ENCODE peak calls at places on chromosome 13, in eight cellular contexts. One of them, this sample, is unnamed.
A peak's percentile ranks its signal among the peaks of the same experiment; 100 is the strongest.

GRCh38 chr13:78608705-78609463 is 5.5 kb upstream of the POU4F1 start:
- DNase-seq in foreskin keratinocyte: no peak
- DNase-seq in effector memory CD4-positive, alpha-beta T cell: no peak
- DNase-seq in CD4-positive, CD25-positive, alpha-beta regulatory T cell: no peak
- DNase-seq in A549: no peak
- DNase-seq in SK-N-MC: no peak
- DNase-seq in breast epithelium: no peak
- DNase-seq in adrenal gland: no peak
- DNase-seq in this sample: no peak

GRCh38 chr13:112974676-112975075 is 5.7 kb downstream of the MCF2L start:
- DNase-seq in effector memory CD4-positive, alpha-beta T cell: no peak
- DNase-seq in foreskin keratinocyte: no peak
- DNase-seq in A549: no peak
- DNase-seq in SK-N-MC: no peak
- DNase-seq in CD4-positive, CD25-positive, alpha-beta regulatory T cell: no peak
- DNase-seq in breast epithelium: no peak
- DNase-seq in adrenal gland: no peak
- DNase-seq in this sample: no peak

GRCh38 chr13:44726214-44726613 is 150.1 kb upstream of the TSC22D1 start:
- DNase-seq in SK-N-MC: no peak
- DNase-seq in breast epithelium: no peak
- DNase-seq in adrenal gland: no peak
- DNase-seq in CD4-positive, CD25-positive, alpha-beta regulatory T cell: no peak
- DNase-seq in foreskin keratinocyte: peak; percentile 87
- DNase-seq in A549: no peak
- DNase-seq in effector memory CD4-positive, alpha-beta T cell: no peak
- DNase-seq in this sample: no peak

GRCh38 chr13:30333601-30334000 is 26.2 kb upstream of the KATNAL1 start:
- DNase-seq in foreskin keratinocyte: no peak
- DNase-seq in CD4-positive, CD25-positive, alpha-beta regulatory T cell: no peak
- DNase-seq in adrenal gland: no peak
- DNase-seq in SK-N-MC: no peak
- DNase-seq in effector memory CD4-positive, alpha-beta T cell: no peak
- DNase-seq in breast epithelium: no peak
- DNase-seq in A549: no peak
- DNase-seq in this sample: no peak

GRCh38 chr13:42211704-42212103 is 60.2 kb upstream of the AKAP11 start:
- DNase-seq in foreskin keratinocyte: peak; percentile 64
- DNase-seq in CD4-positive, CD25-positive, alpha-beta regulatory T cell: no peak
- DNase-seq in SK-N-MC: no peak
- DNase-seq in breast epithelium: no peak
- DNase-seq in A549: no peak
- DNase-seq in effector memory CD4-positive, alpha-beta T cell: no peak
- DNase-seq in adrenal gland: no peak
- DNase-seq in this sample: peak; percentile 48

GRCh38 chr13:55727683-55728082 is 1413.0 kb upstream of the PRR20A start:
- DNase-seq in foreskin keratinocyte: no peak
- DNase-seq in SK-N-MC: no peak
- DNase-seq in adrenal gland: no peak
- DNase-seq in effector memory CD4-positive, alpha-beta T cell: no peak
- DNase-seq in A549: no peak
- DNase-seq in CD4-positive, CD25-positive, alpha-beta regulatory T cell: no peak
- DNase-seq in breast epithelium: no peak
- DNase-seq in this sample: no peak

GRCh38 chr13:98977568-98978270 is at the start of gene DOCK9:
- DNase-seq in SK-N-MC: no peak
- DNase-seq in breast epithelium: no peak
- DNase-seq in A549: no peak
- DNase-seq in CD4-positive, CD25-positive, alpha-beta regulatory T cell: no peak
- DNase-seq in adrenal gland: peak; percentile 61
- DNase-seq in effector memory CD4-positive, alpha-beta T cell: no peak
- DNase-seq in foreskin keratinocyte: no peak
- DNase-seq in this sample: no peak

GRCh38 chr13:113850722-113851479 is 13.0 kb downstream of the GAS6 start:
- DNase-seq in A549: no peak
- DNase-seq in adrenal gland: no peak
- DNase-seq in foreskin keratinocyte: no peak
- DNase-seq in SK-N-MC: no peak
- DNase-seq in breast epithelium: no peak
- DNase-seq in effector memory CD4-positive, alpha-beta T cell: no peak
- DNase-seq in CD4-positive, CD25-positive, alpha-beta regulatory T cell: no peak
- DNase-seq in this sample: no peak

GRCh38 chr13:96958286-96958891 is 35.9 kb downstream of the OXGR1 start:
- DNase-seq in SK-N-MC: peak; percentile 3
- DNase-seq in foreskin keratinocyte: peak; percentile 15
- DNase-seq in effector memory CD4-positive, alpha-beta T cell: no peak
- DNase-seq in A549: no peak
- DNase-seq in CD4-positive, CD25-positive, alpha-beta regulatory T cell: no peak
- DNase-seq in breast epithelium: no peak
- DNase-seq in adrenal gland: no peak
- DNase-seq in this sample: no peak

GRCh38 chr13:98252931-98253470 is 75.9 kb upstream of the RNF113B start:
- DNase-seq in adrenal gland: peak; percentile 77
- DNase-seq in effector memory CD4-positive, alpha-beta T cell: no peak
- DNase-seq in SK-N-MC: no peak
- DNase-seq in foreskin keratinocyte: peak; percentile 28
- DNase-seq in A549: no peak
- DNase-seq in breast epithelium: no peak
- DNase-seq in CD4-positive, CD25-positive, alpha-beta regulatory T cell: no peak
- DNase-seq in this sample: no peak

GRCh38 chr13:93328943-93329342 is 102.3 kb downstream of the GPC6 start:
- DNase-seq in effector memory CD4-positive, alpha-beta T cell: no peak
- DNase-seq in foreskin keratinocyte: no peak
- DNase-seq in CD4-positive, CD25-positive, alpha-beta regulatory T cell: no peak
- DNase-seq in SK-N-MC: no peak
- DNase-seq in breast epithelium: no peak
- DNase-seq in A549: no peak
- DNase-seq in adrenal gland: no peak
- DNase-seq in this sample: no peak

GRCh38 chr13:31122544-31123260 is 39.0 kb downstream of the HSPH1 start:
- DNase-seq in SK-N-MC: no peak
- DNase-seq in foreskin keratinocyte: no peak
- DNase-seq in adrenal gland: no peak
- DNase-seq in effector memory CD4-positive, alpha-beta T cell: no peak
- DNase-seq in CD4-positive, CD25-positive, alpha-beta regulatory T cell: no peak
- DNase-seq in breast epithelium: no peak
- DNase-seq in A549: no peak
- DNase-seq in this sample: no peak

GRCh38 chr13:42215578-42216421 is 56.2 kb upstream of the AKAP11 start:
- DNase-seq in foreskin keratinocyte: peak; percentile 30
- DNase-seq in breast epithelium: no peak
- DNase-seq in CD4-positive, CD25-positive, alpha-beta regulatory T cell: no peak
- DNase-seq in SK-N-MC: no peak
- DNase-seq in adrenal gland: peak; percentile 72
- DNase-seq in A549: no peak
- DNase-seq in effector memory CD4-positive, alpha-beta T cell: no peak
- DNase-seq in this sample: no peak

GRCh38 chr13:44106231-44107152 is 226.8 kb downstream of the LACC1 start:
- DNase-seq in adrenal gland: no peak
- DNase-seq in SK-N-MC: no peak
- DNase-seq in effector memory CD4-positive, alpha-beta T cell: no peak
- DNase-seq in CD4-positive, CD25-positive, alpha-beta regulatory T cell: no peak
- DNase-seq in breast epithelium: no peak
- DNase-seq in A549: no peak
- DNase-seq in foreskin keratinocyte: no peak
- DNase-seq in this sample: no peak

GRCh38 chr13:113786262-113786841 is 27.3 kb downstream of the TMEM255B start:
- DNase-seq in adrenal gland: no peak
- DNase-seq in foreskin keratinocyte: peak; percentile 39
- DNase-seq in SK-N-MC: no peak
- DNase-seq in CD4-positive, CD25-positive, alpha-beta regulatory T cell: no peak
- DNase-seq in A549: no peak
- DNase-seq in breast epithelium: no peak
- DNase-seq in effector memory CD4-positive, alpha-beta T cell: no peak
- DNase-seq in this sample: no peak

GRCh38 chr13:101985321-101985720 is 416.5 kb downstream of the FGF14 start:
- DNase-seq in CD4-positive, CD25-positive, alpha-beta regulatory T cell: no peak
- DNase-seq in adrenal gland: no peak
- DNase-seq in SK-N-MC: no peak
- DNase-seq in A549: no peak
- DNase-seq in effector memory CD4-positive, alpha-beta T cell: no peak
- DNase-seq in breast epithelium: no peak
- DNase-seq in foreskin keratinocyte: peak; percentile 44
- DNase-seq in this sample: no peak

GRCh38 chr13:112057434-112057735 is 9.6 kb upstream of the SOX1 start:
- DNase-seq in foreskin keratinocyte: no peak
- DNase-seq in SK-N-MC: no peak
- DNase-seq in breast epithelium: no peak
- DNase-seq in CD4-positive, CD25-positive, alpha-beta regulatory T cell: no peak
- DNase-seq in effector memory CD4-positive, alpha-beta T cell: no peak
- DNase-seq in adrenal gland: no peak
- DNase-seq in A549: no peak
- DNase-seq in this sample: no peak

GRCh38 chr13:20720499-20720898 is 17.0 kb downstream of the IL17D start:
- DNase-seq in SK-N-MC: no peak
- DNase-seq in foreskin keratinocyte: no peak
- DNase-seq in adrenal gland: no peak
- DNase-seq in A549: no peak
- DNase-seq in CD4-positive, CD25-positive, alpha-beta regulatory T cell: no peak
- DNase-seq in effector memory CD4-positive, alpha-beta T cell: no peak
- DNase-seq in breast epithelium: no peak
- DNase-seq in this sample: no peak
- H3K27ac ChIP-seq in SK-N-MC: no peak overlapping the region
- H3K27ac ChIP-seq in foreskin keratinocyte: no peak overlapping the region
- H3K27ac ChIP-seq in adrenal gland: no peak overlapping the region
- H3K27ac ChIP-seq in A549: no peak overlapping the region
- H3K27ac ChIP-seq in CD4-positive, CD25-positive, alpha-beta regulatory T cell: no peak overlapping the region
- H3K27ac ChIP-seq in effector memory CD4-positive, alpha-beta T cell: no peak overlapping the region
- H3K27ac ChIP-seq in breast epithelium: no peak overlapping the region
- H3K27ac ChIP-seq in this sample: no peak overlapping the region

DNA sequence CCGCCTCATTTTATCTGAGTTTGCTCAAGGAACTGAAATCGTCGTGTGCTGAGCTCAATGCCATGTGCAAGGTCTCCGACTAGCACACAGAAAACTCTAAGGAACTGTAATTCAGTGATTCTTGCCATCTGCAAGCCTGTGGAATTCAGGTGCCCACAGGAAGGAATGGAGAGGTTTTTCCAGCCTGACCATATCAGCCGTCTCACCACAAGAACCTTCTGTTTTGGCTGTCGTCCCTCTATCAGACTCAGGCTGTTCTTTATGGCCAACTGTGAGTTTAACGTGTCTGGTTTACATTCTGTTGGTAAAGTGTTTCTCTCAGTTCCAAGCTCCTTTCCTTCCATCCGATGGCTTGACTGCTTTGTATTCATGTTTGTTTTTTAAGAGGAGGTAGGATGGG is 293.5 kb downstream of the SPRY2 start:
- DNase-seq in CD4-positive, CD25-positive, alpha-beta regulatory T cell: no peak
- DNase-seq in A549: no peak
- DNase-seq in breast epithelium: no peak
- DNase-seq in foreskin keratinocyte: no peak
- DNase-seq in adrenal gland: no peak
- DNase-seq in SK-N-MC: no peak
- DNase-seq in effector memory CD4-positive, alpha-beta T cell: no peak
- DNase-seq in this sample: no peak
- H3K27ac ChIP-seq in CD4-positive, CD25-positive, alpha-beta regulatory T cell: no peak overlapping the region
- H3K27ac ChIP-seq in A549: no peak overlapping the region
- H3K27ac ChIP-seq in breast epithelium: no peak overlapping the region
- H3K27ac ChIP-seq in foreskin keratinocyte: no peak overlapping the region
- H3K27ac ChIP-seq in adrenal gland: no peak overlapping the region
- H3K27ac ChIP-seq in SK-N-MC: no peak overlapping the region
- H3K27ac ChIP-seq in effector memory CD4-positive, alpha-beta T cell: no peak overlapping the region
- H3K27ac ChIP-seq in this sample: no peak overlapping the region

DNA sequence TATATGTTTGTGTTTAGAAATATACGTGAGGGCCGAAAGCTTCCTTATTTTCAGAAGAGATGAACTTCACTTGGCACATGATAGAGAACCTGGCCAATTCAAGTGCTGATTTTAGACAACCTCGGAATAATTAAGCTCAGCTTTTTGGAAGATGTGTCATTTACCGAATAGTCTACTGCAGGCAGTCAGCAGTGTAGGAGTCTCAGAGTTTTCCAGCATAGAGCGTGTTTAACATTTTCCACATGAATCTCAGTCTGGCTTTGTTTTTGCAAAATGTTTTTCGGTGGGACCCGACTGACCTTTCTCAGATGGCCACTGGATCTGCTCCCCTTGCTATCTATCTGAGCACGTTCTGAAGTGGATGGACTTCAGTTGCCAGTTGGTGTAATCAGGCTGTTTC is 4.7 kb downstream of the RNASEH2B start:
- DNase-seq in effector memory CD4-positive, alpha-beta T cell: no peak
- DNase-seq in A549: no peak
- DNase-seq in CD4-positive, CD25-positive, alpha-beta regulatory T cell: no peak
- DNase-seq in SK-N-MC: no peak
- DNase-seq in adrenal gland: no peak
- DNase-seq in breast epithelium: no peak
- DNase-seq in foreskin keratinocyte: no peak
- DNase-seq in this sample: no peak
- H3K27ac ChIP-seq in effector memory CD4-positive, alpha-beta T cell: no peak overlapping the region
- H3K27ac ChIP-seq in A549: no peak overlapping the region
- H3K27ac ChIP-seq in CD4-positive, CD25-positive, alpha-beta regulatory T cell: peak overlapping the region; percentile 64
- H3K27ac ChIP-seq in SK-N-MC: no peak overlapping the region
- H3K27ac ChIP-seq in adrenal gland: no peak overlapping the region
- H3K27ac ChIP-seq in breast epithelium: peak overlapping the region; percentile 41
- H3K27ac ChIP-seq in foreskin keratinocyte: no peak overlapping the region
- H3K27ac ChIP-seq in this sample: no peak overlapping the region

GRCh38 chr13:40114305-40114896 is 458.9 kb downstream of the COG6 start:
- DNase-seq in breast epithelium: no peak
- DNase-seq in foreskin keratinocyte: no peak
- DNase-seq in CD4-positive, CD25-positive, alpha-beta regulatory T cell: no peak
- DNase-seq in SK-N-MC: no peak
- DNase-seq in adrenal gland: no peak
- DNase-seq in effector memory CD4-positive, alpha-beta T cell: no peak
- DNase-seq in A549: no peak
- DNase-seq in this sample: no peak

GRCh38 chr13:40118337-40118736 is 462.9 kb downstream of the COG6 start:
- DNase-seq in SK-N-MC: no peak
- DNase-seq in foreskin keratinocyte: no peak
- DNase-seq in A549: no peak
- DNase-seq in adrenal gland: no peak
- DNase-seq in effector memory CD4-positive, alpha-beta T cell: no peak
- DNase-seq in CD4-positive, CD25-positive, alpha-beta regulatory T cell: no peak
- DNase-seq in breast epithelium: no peak
- DNase-seq in this sample: no peak

GRCh38 chr13:40113644-40114304 is 458.3 kb downstream of the COG6 start:
- DNase-seq in A549: no peak
- DNase-seq in breast epithelium: no peak
- DNase-seq in foreskin keratinocyte: no peak
- DNase-seq in CD4-positive, CD25-positive, alpha-beta regulatory T cell: no peak
- DNase-seq in adrenal gland: no peak
- DNase-seq in SK-N-MC: no peak
- DNase-seq in effector memory CD4-positive, alpha-beta T cell: no peak
- DNase-seq in this sample: no peak

GRCh38 chr13:40116008-40116407 is 460.5 kb downstream of the COG6 start:
- DNase-seq in CD4-positive, CD25-positive, alpha-beta regulatory T cell: peak; percentile 55
- DNase-seq in adrenal gland: peak; percentile 73
- DNase-seq in A549: peak; percentile 60
- DNase-seq in foreskin keratinocyte: peak; percentile 86
- DNase-seq in effector memory CD4-positive, alpha-beta T cell: peak; percentile 32
- DNase-seq in SK-N-MC: no peak
- DNase-seq in breast epithelium: no peak
- DNase-seq in this sample: peak; percentile 85

DNA sequence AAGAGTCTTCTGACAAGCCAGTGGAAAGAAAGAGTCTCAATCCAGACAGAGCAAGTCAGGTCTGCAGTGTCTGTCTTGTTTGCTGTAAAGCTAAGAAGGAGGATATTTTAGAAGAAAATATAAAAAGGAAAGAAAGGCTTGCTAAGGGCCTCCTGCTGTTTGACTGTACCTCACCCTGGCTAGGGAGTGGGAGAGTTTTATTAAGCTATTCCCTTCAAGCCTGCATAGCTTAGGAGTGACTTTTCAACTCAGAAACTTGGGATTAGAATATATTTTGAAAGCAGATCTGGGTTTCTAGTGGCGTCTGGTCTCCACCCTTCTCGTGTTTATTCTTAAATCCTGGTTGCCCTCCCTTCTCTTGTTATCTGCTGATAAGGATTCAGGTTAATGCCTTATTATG is 460.0 kb downstream of the COG6 start:
- DNase-seq in effector memory CD4-positive, alpha-beta T cell: no peak
- DNase-seq in SK-N-MC: no peak
- DNase-seq in foreskin keratinocyte: no peak
- DNase-seq in A549: no peak
- DNase-seq in adrenal gland: no peak
- DNase-seq in breast epithelium: no peak
- DNase-seq in CD4-positive, CD25-positive, alpha-beta regulatory T cell: no peak
- DNase-seq in this sample: no peak
- H3K27ac ChIP-seq in effector memory CD4-positive, alpha-beta T cell: no peak overlapping the region
- H3K27ac ChIP-seq in SK-N-MC: no peak overlapping the region
- H3K27ac ChIP-seq in foreskin keratinocyte: peak overlapping the region; percentile 91
- H3K27ac ChIP-seq in A549: peak overlapping the region; percentile 90
- H3K27ac ChIP-seq in adrenal gland: no peak overlapping the region
- H3K27ac ChIP-seq in breast epithelium: peak overlapping the region; percentile 57
- H3K27ac ChIP-seq in CD4-positive, CD25-positive, alpha-beta regulatory T cell: peak overlapping the region; percentile 68
- H3K27ac ChIP-seq in this sample: peak overlapping the region; percentile 35